ENCODE peak calls at places on chromosomes 13 and 19, in four cellular contexts. Q, I, O and E are unnamed samples.
A peak's percentile ranks its signal among the peaks of the same experiment; 100 is the strongest.

GRCh38 chr19:32387701-32388392 is 17.7 kb upstream of the DPY19L3 start:
- DNase-seq in Q (no peak), I (no peak), O (no peak), E (peak; percentile 61)

GRCh38 chr19:17078038-17078919 is 2.7 kb downstream of the MYO9B start:
- DNase-seq in Q (no peak), I (no peak), O (no peak), E (no peak)

GRCh38 chr13:97435794-97436193 is 1.8 kb downstream of the RAP2A start:
- DNase-seq in Q (no peak), I (no peak), O (no peak), E (no peak)

GRCh38 chr13:27194895-27195764 is 23.5 kb upstream of the USP12 start:
- DNase-seq in Q (peak; percentile 90), I (no peak), O (no peak), E (peak; percentile 95)

GRCh38 chr13:95239293-95239692 is 62.0 kb downstream of the ABCC4 start:
- DNase-seq in Q (peak; percentile 68), I (no peak), O (no peak), E (no peak)

GRCh38 chr19:34988119-34988518 is 12.0 kb upstream of the GRAMD1A start:
- DNase-seq in Q (no peak), I (no peak), O (no peak), E (no peak)

GRCh38 chr19:9808855-9809646 is 9.8 kb downstream of the FBXL12 start:
- DNase-seq in Q (no peak), I (no peak), O (no peak), E (no peak)

GRCh38 chr13:38542601-38543000 is 144.3 kb upstream of the FREM2 start:
- DNase-seq in Q (no peak), I (no peak), O (no peak), E (peak; percentile 4)

GRCh38 chr13:45341799-45342584 is 1.0 kb upstream of the TPT1 start:
- DNase-seq in Q (peak; percentile 62), I (no peak), O (no peak), E (no peak)

GRCh38 chr13:72462726-72463125 is 264.7 kb downstream of the MZT1 start:
- DNase-seq in Q (no peak), I (no peak), O (no peak), E (peak; percentile 48)

GRCh38 chr19:31220540-31220939 is 128.7 kb downstream of the TSHZ3 start:
- DNase-seq in Q (no peak), I (no peak), O (no peak), E (no peak)

GRCh38 chr19:56751078-56751489 is 79.5 kb upstream of the ZNF835 start:
- DNase-seq in Q (no peak), I (peak; percentile 56), O (no peak), E (no peak)

GRCh38 chr19:38993271-38993670 is 17.7 kb upstream of the FBXO17 start:
- DNase-seq in Q (peak; percentile 55), I (no peak), O (no peak), E (peak; percentile 74)

DNA sequence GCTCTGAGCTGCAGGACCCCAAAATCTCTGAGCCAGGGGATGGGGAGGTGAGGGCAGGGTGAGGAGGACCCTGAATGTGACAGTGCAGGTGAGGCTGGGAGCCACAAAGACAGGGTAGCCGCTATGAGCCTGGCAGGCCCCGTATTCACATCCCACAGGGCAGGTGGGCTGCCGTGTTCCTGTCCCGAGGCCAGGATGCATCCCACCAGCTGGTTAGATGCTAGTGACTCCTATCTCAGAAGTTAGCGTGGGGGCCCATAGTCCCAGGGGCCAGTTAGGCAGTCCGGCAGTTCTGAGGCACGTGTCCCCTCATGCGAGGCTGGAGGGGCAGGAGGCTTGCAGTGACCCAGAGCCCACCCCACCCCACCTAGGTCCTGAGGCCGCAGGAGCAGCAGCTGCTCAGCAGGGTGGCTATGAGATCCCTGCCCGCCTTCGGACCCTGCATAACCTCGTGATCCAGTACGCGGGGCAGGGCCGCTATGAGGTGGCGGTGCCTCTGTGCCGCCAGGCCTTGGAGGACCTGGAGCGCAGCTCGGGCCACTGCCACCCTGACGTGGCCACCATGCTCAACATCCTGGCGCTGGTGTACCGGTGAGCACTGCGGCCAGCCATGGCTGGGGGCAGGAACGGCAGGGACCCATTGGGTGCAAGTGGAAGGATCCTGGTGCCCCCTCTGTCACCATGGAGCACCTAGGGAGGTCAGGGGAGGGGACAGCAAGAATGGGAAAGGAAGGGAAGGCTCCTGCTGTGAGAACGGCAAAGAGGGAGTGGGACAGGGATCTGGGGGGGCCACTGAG is 7.2 kb downstream of the KLC3 start:
- DNase-seq in Q (no peak), I (no peak), O (no peak), E (no peak)
- H3K4me2 ChIP-seq in Q (no peak overlapping the region), I (no peak overlapping the region), O (no peak overlapping the region), E (no peak overlapping the region)

GRCh38 chr13:112626761-112627160 is 38.8 kb upstream of the TUBGCP3 start:
- DNase-seq in Q (no peak), I (no peak), O (no peak), E (no peak)

GRCh38 chr13:112627161-112627560 is 39.2 kb upstream of the TUBGCP3 start:
- DNase-seq in Q (no peak), I (no peak), O (no peak), E (no peak)

GRCh38 chr13:112624602-112625430 is 36.9 kb upstream of the TUBGCP3 start:
- DNase-seq in Q (no peak), I (no peak), O (no peak), E (no peak)

GRCh38 chr13:112626124-112626523 is 38.2 kb upstream of the TUBGCP3 start:
- DNase-seq in Q (no peak), I (no peak), O (no peak), E (no peak)

DNA sequence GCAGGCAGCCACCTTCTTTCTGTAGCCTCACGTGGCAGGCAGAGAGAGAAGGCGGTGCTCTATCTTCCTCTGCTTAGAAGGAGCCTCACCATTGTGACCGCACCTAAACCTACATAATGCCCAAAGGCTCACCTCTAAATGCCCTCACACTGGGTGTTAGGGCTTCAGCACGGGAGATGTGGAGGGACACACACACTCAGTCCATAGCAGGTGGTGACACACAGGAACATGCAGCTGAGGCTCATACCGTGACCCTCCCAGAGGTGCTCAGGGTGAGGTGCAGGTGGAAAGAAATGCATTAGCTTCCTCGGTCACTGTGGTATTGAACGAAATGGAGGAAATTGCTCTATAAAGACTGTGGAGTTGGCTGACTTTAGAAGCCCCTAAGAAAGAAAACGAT is 37.7 kb upstream of the TUBGCP3 start:
- DNase-seq in Q (no peak), I (no peak), O (no peak), E (no peak)
- H3K36me3 ChIP-seq in Q (no peaks in the 10 kb centered on the region), I (no peaks in the 10 kb centered on the region), O (no peaks in the 10 kb centered on the region), E (no peaks in the 10 kb centered on the region)

GRCh38 chr13:41512441-41512840 is 55.1 kb downstream of the RGCC start:
- DNase-seq in Q (no peak), I (no peak), O (no peak), E (no peak)
- H3K9me3 ChIP-seq in Q (no peaks in the 10 kb centered on the region), I (no peaks in the 10 kb centered on the region), O (no peaks in the 10 kb centered on the region), E (no peaks in the 10 kb centered on the region)

DNA sequence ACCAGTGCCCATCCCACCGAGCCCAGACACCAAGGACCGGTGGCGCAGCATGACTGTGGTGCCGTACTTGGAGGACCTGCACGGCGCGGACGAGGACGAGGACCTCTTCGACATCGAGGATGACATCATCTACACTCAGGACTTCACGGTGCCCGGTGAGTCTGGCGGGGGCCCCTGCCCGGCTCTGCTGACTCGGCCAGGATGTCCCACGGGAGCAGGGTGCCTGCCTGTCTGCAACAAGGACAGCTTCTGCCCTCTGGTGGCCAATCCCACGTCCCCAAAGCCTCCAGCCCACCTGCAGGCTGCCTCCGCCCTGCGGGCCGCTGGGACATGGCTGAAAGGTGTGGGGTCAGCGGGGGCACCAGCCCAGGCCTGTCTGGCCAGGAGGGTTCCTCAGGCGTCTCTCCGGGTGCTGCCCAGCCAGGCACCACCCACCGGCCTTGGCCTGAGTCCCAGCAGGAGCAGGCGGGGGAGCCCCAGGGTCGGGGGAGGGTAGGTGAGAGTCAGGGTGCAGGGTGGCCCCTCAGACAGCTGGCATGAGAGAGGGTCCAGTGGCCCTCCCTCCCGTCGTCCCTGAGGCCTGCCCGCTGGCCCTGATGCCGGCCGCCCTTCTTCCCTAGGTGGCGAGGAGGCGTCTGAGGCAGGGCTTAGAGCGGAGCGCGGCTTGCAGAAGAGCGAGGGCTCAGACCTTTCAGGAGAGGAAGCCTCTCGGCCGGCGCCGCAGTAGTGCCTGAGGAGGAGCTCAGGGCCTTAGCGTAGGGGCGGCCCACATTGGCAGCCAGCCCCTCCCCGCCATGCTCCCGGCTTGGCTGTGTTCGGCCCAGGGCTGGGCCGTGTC is 14.6 kb downstream of the CBARP start:
- DNase-seq in Q (no peak), I (no peak), O (peak; percentile 80), E (no peak)
- H3K4me2 ChIP-seq in Q (no peak overlapping the region), I (no peak overlapping the region), O (no peak overlapping the region), E (no peak overlapping the region)

GRCh38 chr19:10815969-10816635 is 19.9 kb downstream of the TMED1 start:
- DNase-seq in Q (no peak), I (no peak), O (no peak), E (no peak)
- H3K36me3 ChIP-seq in Q (peaks cover 63% of the 10 kb centered on the region), I (peaks cover 44% of the 10 kb centered on the region), O (peaks cover 6% of the 10 kb centered on the region), E (peaks cover 11% of the 10 kb centered on the region)

DNA sequence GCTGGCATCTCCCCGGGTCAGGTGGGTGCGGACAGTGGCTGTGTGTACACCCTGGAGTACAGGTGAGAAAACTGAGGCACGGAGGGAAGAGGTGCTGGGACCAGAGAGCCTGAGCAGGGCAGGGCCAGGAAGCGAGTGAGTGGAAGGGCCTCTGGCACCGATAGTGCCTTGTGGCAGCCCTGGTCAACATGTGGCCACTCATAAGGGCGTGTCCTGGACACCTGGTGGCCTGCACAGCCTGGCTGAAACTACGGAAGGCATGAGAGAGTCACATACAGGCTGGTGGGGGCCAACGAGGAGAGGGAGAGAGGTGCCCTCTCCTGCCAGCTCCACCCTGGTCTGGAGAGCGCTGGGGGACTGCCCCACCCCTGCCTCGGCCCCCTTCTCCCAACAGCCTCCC is 6.1 kb downstream of the CBARP start:
- DNase-seq in Q (no peak), I (no peak), O (no peak), E (no peak)
- H3K9me3 ChIP-seq in Q (no peaks in the 10 kb centered on the region), I (no peaks in the 10 kb centered on the region), O (no peaks in the 10 kb centered on the region), E (no peaks in the 10 kb centered on the region)